ENCODE peak calls at places on chromosomes 1 and 21, in eight cellular contexts. One of them, this sample, is unnamed.

GRCh38 chr1:198211696-198212095 is 54.9 kb downstream of the NEK7 start:
- DNase-seq in MM.1S: no peak
- DNase-seq in RWPE2: no peak
- DNase-seq in lower lobe of right lung: no peak
- DNase-seq in IMR-90: no peak
- DNase-seq in CD8-positive, alpha-beta T cell: no peak
- DNase-seq in esophagus squamous epithelium: no peak
- DNase-seq in mesothelial cell of epicardium: no peak
- DNase-seq in this sample: no peak

GRCh38 chr1:39659110-39659509 is 12.8 kb downstream of the NT5C1A start:
- DNase-seq in CD8-positive, alpha-beta T cell: no peak
- DNase-seq in esophagus squamous epithelium: no peak
- DNase-seq in lower lobe of right lung: no peak
- DNase-seq in RWPE2: no peak
- DNase-seq in MM.1S: no peak
- DNase-seq in IMR-90: no peak
- DNase-seq in mesothelial cell of epicardium: no peak
- DNase-seq in this sample: peak; percentile 91

GRCh38 chr1:59237905-59238304 is 59.0 kb upstream of the FGGY start:
- DNase-seq in esophagus squamous epithelium: no peak
- DNase-seq in CD8-positive, alpha-beta T cell: no peak
- DNase-seq in MM.1S: peak; percentile 67
- DNase-seq in lower lobe of right lung: no peak
- DNase-seq in mesothelial cell of epicardium: no peak
- DNase-seq in IMR-90: peak; percentile 19
- DNase-seq in RWPE2: no peak
- DNase-seq in this sample: no peak

GRCh38 chr1:55468438-55468837 is 253.3 kb upstream of the USP24 start:
- DNase-seq in lower lobe of right lung: no peak
- DNase-seq in MM.1S: no peak
- DNase-seq in RWPE2: no peak
- DNase-seq in IMR-90: peak; percentile 18
- DNase-seq in mesothelial cell of epicardium: no peak
- DNase-seq in CD8-positive, alpha-beta T cell: no peak
- DNase-seq in esophagus squamous epithelium: no peak
- DNase-seq in this sample: no peak

GRCh38 chr1:30743584-30744059 is 14.0 kb downstream of the LAPTM5 start:
- DNase-seq in IMR-90: no peak
- DNase-seq in esophagus squamous epithelium: no peak
- DNase-seq in RWPE2: no peak
- DNase-seq in mesothelial cell of epicardium: no peak
- DNase-seq in MM.1S: peak; percentile 96
- DNase-seq in lower lobe of right lung: no peak
- DNase-seq in CD8-positive, alpha-beta T cell: peak; percentile 52
- DNase-seq in this sample: no peak

GRCh38 chr1:94296018-94296417 is 58.6 kb upstream of the ARHGAP29 start:
- DNase-seq in IMR-90: peak; percentile 84
- DNase-seq in MM.1S: no peak
- DNase-seq in lower lobe of right lung: no peak
- DNase-seq in CD8-positive, alpha-beta T cell: no peak
- DNase-seq in RWPE2: no peak
- DNase-seq in mesothelial cell of epicardium: no peak
- DNase-seq in esophagus squamous epithelium: no peak
- DNase-seq in this sample: no peak

GRCh38 chr21:33036430-33037162 is 10.9 kb downstream of the OLIG2 start:
- DNase-seq in lower lobe of right lung: peak; percentile 60
- DNase-seq in IMR-90: peak; percentile 71
- DNase-seq in RWPE2: no peak
- DNase-seq in CD8-positive, alpha-beta T cell: no peak
- DNase-seq in MM.1S: peak; percentile 92
- DNase-seq in mesothelial cell of epicardium: no peak
- DNase-seq in esophagus squamous epithelium: no peak
- DNase-seq in this sample: no peak

GRCh38 chr1:46708121-46708520 is 10.8 kb downstream of the EFCAB14 start:
- DNase-seq in MM.1S: no peak
- DNase-seq in IMR-90: peak; percentile 37
- DNase-seq in lower lobe of right lung: no peak
- DNase-seq in RWPE2: no peak
- DNase-seq in esophagus squamous epithelium: no peak
- DNase-seq in mesothelial cell of epicardium: no peak
- DNase-seq in CD8-positive, alpha-beta T cell: no peak
- DNase-seq in this sample: no peak

GRCh38 chr21:41175080-41175479 is 7.1 kb downstream of the BACE2 start:
- DNase-seq in lower lobe of right lung: no peak
- DNase-seq in IMR-90: no peak
- DNase-seq in RWPE2: no peak
- DNase-seq in MM.1S: no peak
- DNase-seq in CD8-positive, alpha-beta T cell: no peak
- DNase-seq in esophagus squamous epithelium: no peak
- DNase-seq in mesothelial cell of epicardium: no peak
- DNase-seq in this sample: no peak

GRCh38 chr1:18347559-18347958 is 133.2 kb upstream of the KLHDC7A start:
- DNase-seq in IMR-90: no peak
- DNase-seq in esophagus squamous epithelium: no peak
- DNase-seq in MM.1S: no peak
- DNase-seq in RWPE2: no peak
- DNase-seq in CD8-positive, alpha-beta T cell: no peak
- DNase-seq in lower lobe of right lung: no peak
- DNase-seq in mesothelial cell of epicardium: no peak
- DNase-seq in this sample: no peak

GRCh38 chr1:110734146-110734680 is 59.5 kb upstream of the KCNA3 start:
- DNase-seq in MM.1S: no peak
- DNase-seq in lower lobe of right lung: no peak
- DNase-seq in RWPE2: no peak
- DNase-seq in mesothelial cell of epicardium: no peak
- DNase-seq in IMR-90: no peak
- DNase-seq in esophagus squamous epithelium: no peak
- DNase-seq in CD8-positive, alpha-beta T cell: no peak
- DNase-seq in this sample: no peak

GRCh38 chr1:110722835-110723234 is 48.1 kb upstream of the KCNA3 start:
- DNase-seq in MM.1S: no peak
- DNase-seq in esophagus squamous epithelium: no peak
- DNase-seq in lower lobe of right lung: no peak
- DNase-seq in CD8-positive, alpha-beta T cell: no peak
- DNase-seq in mesothelial cell of epicardium: no peak
- DNase-seq in IMR-90: no peak
- DNase-seq in RWPE2: no peak
- DNase-seq in this sample: no peak

GRCh38 chr1:110726755-110727154 is 52.0 kb upstream of the KCNA3 start:
- DNase-seq in lower lobe of right lung: no peak
- DNase-seq in MM.1S: peak; percentile 37
- DNase-seq in RWPE2: no peak
- DNase-seq in mesothelial cell of epicardium: no peak
- DNase-seq in CD8-positive, alpha-beta T cell: no peak
- DNase-seq in IMR-90: no peak
- DNase-seq in esophagus squamous epithelium: no peak
- DNase-seq in this sample: no peak

GRCh38 chr1:110728388-110728787 is 53.6 kb upstream of the KCNA3 start:
- DNase-seq in IMR-90: no peak
- DNase-seq in esophagus squamous epithelium: no peak
- DNase-seq in CD8-positive, alpha-beta T cell: no peak
- DNase-seq in lower lobe of right lung: no peak
- DNase-seq in RWPE2: no peak
- DNase-seq in MM.1S: no peak
- DNase-seq in mesothelial cell of epicardium: no peak
- DNase-seq in this sample: no peak
- TF ChIP-seq CTCF in IMR-90: no peak
- TF ChIP-seq CTCF in esophagus squamous epithelium: no peak
- TF ChIP-seq CTCF in CD8-positive, alpha-beta T cell: no peak
- TF ChIP-seq CTCF in lower lobe of right lung: no peak
- TF ChIP-seq CTCF in RWPE2: no peak
- TF ChIP-seq CTCF in MM.1S: no peak
- TF ChIP-seq CTCF in mesothelial cell of epicardium: no peak
- TF ChIP-seq CTCF in this sample: no peak

DNA sequence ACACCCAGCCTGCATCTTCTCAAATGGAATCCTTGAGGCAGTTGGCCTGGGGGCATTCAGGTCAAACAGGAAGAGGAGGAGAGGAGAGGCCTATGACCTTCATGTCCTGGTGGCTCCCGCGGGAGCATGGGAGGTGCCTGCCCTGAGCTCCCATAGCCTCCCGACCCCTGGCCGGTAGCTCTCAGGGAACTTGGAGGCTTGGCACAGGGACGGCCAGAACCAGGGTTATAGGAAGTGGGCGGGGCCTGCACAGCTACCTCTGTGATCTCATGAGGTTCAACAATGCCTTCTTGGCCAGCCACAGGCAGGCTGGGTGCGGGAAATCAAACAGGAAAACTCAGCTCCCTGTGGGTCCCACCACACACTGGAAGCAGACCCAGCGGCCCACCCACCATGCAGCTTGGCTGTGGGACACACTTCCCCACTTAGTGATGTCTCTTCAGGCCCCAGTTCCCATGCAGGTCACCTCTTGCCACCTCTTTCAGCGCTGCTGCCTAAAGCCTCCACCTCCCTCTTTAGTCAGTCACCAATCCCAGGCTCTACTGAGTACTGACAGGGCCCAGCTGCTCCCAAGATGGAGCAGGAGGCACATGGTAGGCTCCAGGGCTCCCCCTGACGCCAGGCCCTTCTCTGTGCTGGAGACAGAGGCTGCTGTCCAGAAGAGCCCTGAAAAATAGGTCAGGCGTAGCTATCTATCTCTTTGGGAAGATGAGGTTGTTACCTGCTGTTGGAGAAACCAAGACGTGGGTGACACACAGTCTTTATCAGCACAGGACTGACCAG is at the start of gene SLFNL1:
- DNase-seq in mesothelial cell of epicardium: no peak
- DNase-seq in esophagus squamous epithelium: no peak
- DNase-seq in CD8-positive, alpha-beta T cell: no peak
- DNase-seq in MM.1S: no peak
- DNase-seq in RWPE2: no peak
- DNase-seq in IMR-90: peak; percentile 37
- DNase-seq in lower lobe of right lung: no peak
- DNase-seq in this sample: no peak
- TF ChIP-seq CTCF in mesothelial cell of epicardium: no peak
- TF ChIP-seq CTCF in esophagus squamous epithelium: no peak
- TF ChIP-seq CTCF in CD8-positive, alpha-beta T cell: no peak
- TF ChIP-seq CTCF in MM.1S: no peak
- TF ChIP-seq CTCF in RWPE2: no peak
- TF ChIP-seq CTCF in IMR-90: peak; percentile 23
- TF ChIP-seq CTCF in lower lobe of right lung: no peak
- TF ChIP-seq CTCF in this sample: no peak

GRCh38 chr21:42849759-42850412 is 29.5 kb downstream of the WDR4 start:
- DNase-seq in MM.1S: no peak
- DNase-seq in lower lobe of right lung: no peak
- DNase-seq in esophagus squamous epithelium: no peak
- DNase-seq in CD8-positive, alpha-beta T cell: no peak
- DNase-seq in mesothelial cell of epicardium: no peak
- DNase-seq in IMR-90: no peak
- DNase-seq in RWPE2: no peak
- DNase-seq in this sample: no peak

GRCh38 chr21:42848932-42849758 is 30.2 kb downstream of the WDR4 start:
- DNase-seq in CD8-positive, alpha-beta T cell: no peak
- DNase-seq in esophagus squamous epithelium: no peak
- DNase-seq in lower lobe of right lung: peak; percentile 39
- DNase-seq in RWPE2: peak; percentile 56
- DNase-seq in IMR-90: no peak
- DNase-seq in MM.1S: no peak
- DNase-seq in mesothelial cell of epicardium: no peak
- DNase-seq in this sample: peak; percentile 83

GRCh38 chr21:42850463-42850862 is 28.9 kb downstream of the WDR4 start:
- DNase-seq in MM.1S: no peak
- DNase-seq in RWPE2: no peak
- DNase-seq in IMR-90: no peak
- DNase-seq in esophagus squamous epithelium: no peak
- DNase-seq in CD8-positive, alpha-beta T cell: no peak
- DNase-seq in mesothelial cell of epicardium: no peak
- DNase-seq in lower lobe of right lung: no peak
- DNase-seq in this sample: no peak

GRCh38 chr21:42851812-42852665 is 27.3 kb downstream of the WDR4 start:
- DNase-seq in mesothelial cell of epicardium: no peak
- DNase-seq in CD8-positive, alpha-beta T cell: no peak
- DNase-seq in MM.1S: no peak
- DNase-seq in lower lobe of right lung: no peak
- DNase-seq in esophagus squamous epithelium: no peak
- DNase-seq in RWPE2: peak; percentile 51
- DNase-seq in IMR-90: no peak
- DNase-seq in this sample: no peak

DNA sequence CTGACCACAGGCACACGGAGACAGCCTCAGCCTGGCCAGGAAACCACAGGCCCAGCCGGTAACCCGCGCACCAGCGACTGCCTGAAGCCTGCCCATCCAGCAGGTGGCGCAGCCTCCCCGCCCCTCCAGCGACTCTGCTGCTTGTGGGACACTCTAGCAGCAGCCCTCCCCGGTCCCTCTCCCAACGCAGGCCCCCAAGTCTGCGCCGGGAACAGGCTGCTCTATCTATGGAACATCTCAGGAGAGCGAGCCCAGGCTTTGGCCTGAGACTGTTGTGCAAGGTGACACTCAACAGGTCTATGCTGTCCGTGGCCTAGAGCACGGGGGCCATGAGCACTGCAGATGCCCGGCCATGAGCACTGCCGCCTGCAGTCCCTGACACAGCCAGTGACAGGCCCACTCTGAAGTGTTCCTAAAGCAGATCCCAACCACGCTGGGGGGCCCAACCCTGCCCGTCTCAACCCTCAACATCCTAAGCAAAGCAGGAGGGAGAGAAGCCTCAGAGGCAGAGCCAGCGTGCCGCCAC is 28.4 kb downstream of the WDR4 start:
- DNase-seq in RWPE2: peak; percentile 60
- DNase-seq in esophagus squamous epithelium: no peak
- DNase-seq in CD8-positive, alpha-beta T cell: no peak
- DNase-seq in IMR-90: no peak
- DNase-seq in mesothelial cell of epicardium: no peak
- DNase-seq in MM.1S: no peak
- DNase-seq in lower lobe of right lung: no peak
- DNase-seq in this sample: no peak
- TF ChIP-seq CTCF in RWPE2: peak; percentile 25
- TF ChIP-seq CTCF in esophagus squamous epithelium: peak; percentile 23
- TF ChIP-seq CTCF in CD8-positive, alpha-beta T cell: peak; percentile 23
- TF ChIP-seq CTCF in IMR-90: peak; percentile 20
- TF ChIP-seq CTCF in mesothelial cell of epicardium: peak; percentile 25
- TF ChIP-seq CTCF in MM.1S: peak; percentile 35
- TF ChIP-seq CTCF in lower lobe of right lung: peak; percentile 44
- TF ChIP-seq CTCF in this sample: peak; percentile 65

GRCh38 chr1:11655263-11656079 is 794 bp downstream of the FBXO44 start:
- DNase-seq in esophagus squamous epithelium: no peak
- DNase-seq in lower lobe of right lung: no peak
- DNase-seq in CD8-positive, alpha-beta T cell: no peak
- DNase-seq in mesothelial cell of epicardium: no peak
- DNase-seq in IMR-90: no peak
- DNase-seq in MM.1S: no peak
- DNase-seq in RWPE2: no peak
- DNase-seq in this sample: no peak
- TF ChIP-seq CTCF in esophagus squamous epithelium: no peak
- TF ChIP-seq CTCF in lower lobe of right lung: no peak
- TF ChIP-seq CTCF in CD8-positive, alpha-beta T cell: no peak
- TF ChIP-seq CTCF in mesothelial cell of epicardium: no peak
- TF ChIP-seq CTCF in IMR-90: no peak
- TF ChIP-seq CTCF in MM.1S: no peak
- TF ChIP-seq CTCF in RWPE2: no peak
- TF ChIP-seq CTCF in this sample: no peak

This sample was measured in chondrocyte.